ENCODE peak calls at places on chromosomes 3 and 15, in six cellular contexts. P, C, K, M, Z and V are unnamed samples.

GRCh38 chr15:59570364-59570763 is 41.2 kb upstream of the GCNT3 start:
- DNase-seq in K (no peak), P (no peak), C (no peak), Z (no peak), M (no peak), V (no peak)

GRCh38 chr15:59812185-59812870 is 123.2 kb upstream of the BNIP2 start:
- DNase-seq in P (no peak), Z (no peak), K (peak; percentile 28), M (no peak), C (no peak), V (no peak)

GRCh38 chr15:93028632-93029612 is 60.1 kb downstream of the RGMA start:
- DNase-seq in M (peak; percentile 82), C (peak; percentile 28), Z (no peak), P (peak; percentile 84), K (no peak), V (peak; percentile 88)

GRCh38 chr3:13021934-13022265 is 51.3 kb downstream of the IQSEC1 start:
- DNase-seq in P (no peak), M (no peak), K (no peak), Z (no peak), C (no peak), V (no peak)

GRCh38 chr15:62060896-62061280 is 641 bp upstream of the VPS13C start:
- DNase-seq in M (no peak), K (no peak), C (no peak), Z (no peak), P (no peak), V (no peak)

GRCh38 chr3:190566043-190566933 is 52.4 kb downstream of the IL1RAP start:
- DNase-seq in K (no peak), Z (no peak), P (peak; percentile 61), M (peak; percentile 99), C (peak; percentile 100), V (peak; percentile 77)

GRCh38 chr3:16604887-16605602 is at the start of gene DAZL:
- DNase-seq in P (no peak), M (no peak), C (no peak), Z (no peak), K (no peak), V (no peak)

GRCh38 chr15:60787737-60788513 is 309.0 kb upstream of the ICE2 start:
- DNase-seq in C (peak; percentile 33), M (no peak), P (no peak), K (no peak), Z (peak; percentile 52), V (no peak)

GRCh38 chr3:30747771-30748281 is 141.4 kb downstream of the TGFBR2 start:
- DNase-seq in C (peak; percentile 80), Z (no peak), K (no peak), P (no peak), M (peak; percentile 67), V (no peak)

GRCh38 chr3:133487920-133488540 is 85.5 kb upstream of the CDV3 start:
- DNase-seq in Z (peak; percentile 46), K (no peak), P (no peak), M (peak; percentile 42), C (no peak), V (no peak)

GRCh38 chr15:84946772-84947489 is 34.7 kb upstream of the PDE8A start:
- DNase-seq in P (no peak), Z (no peak), C (no peak), K (no peak), M (no peak), V (peak; percentile 49)

GRCh38 chr15:65375871-65376552 is 1.8 kb downstream of the IGDCC3 start:
- DNase-seq in K (peak; percentile 33), Z (no peak), P (no peak), C (no peak), M (no peak), V (no peak)